ENCODE peak calls at places on chromosomes 7 and 10, in nine cellular contexts. G is LoVo; I is left ventricle myocardium inferior; X is activated T-cell treated with anti-CD3 and anti-CD28 coated beads for 1 hour; V is transverse colon; Y is activated CD8-positive, alpha-beta memory T cell treated with anti-CD3 and anti-CD28 coated beads, Interleukin-2, amount 50 U/mL, for 48 hours; Z is HepG2; W is stimulated activated CD8-positive, alpha-beta memory T cell treated with anti-CD3 and anti-CD28 coated beads, Interleukin-2, amount 100 ng/mL, for 1 hour; T is esophagus muscularis mucosa. R is an unnamed sample.

GRCh38 chr7:36790280-36790679 is 66.0 kb upstream of the AOAH start:
- DNase-seq in V (no peak), X (peak), G (no peak), I (no peak), W (no peak), Y (no peak), Z (no peak), T (peak), R (no peak)

GRCh38 chr10:92846819-92847184 is 1.5 kb upstream of the EXOC6 start:
- DNase-seq in Y (no peak), Z (no peak), G (no peak), T (no peak), X (no peak), I (no peak), V (no peak), W (no peak), R (no peak)

GRCh38 chr10:132901351-132901750 is 41.0 kb downstream of the CFAP46 start:
- DNase-seq in T (no peak), I (no peak), V (no peak), Z (no peak), Y (no peak), X (no peak), G (no peak), W (no peak), R (no peak)

GRCh38 chr10:61904711-61905445 is 3.4 kb downstream of the ARID5B start:
- DNase-seq in Z (peak), T (no peak), V (peak), G (peak), X (peak), W (no peak), Y (no peak), I (no peak), R (peak)

GRCh38 chr7:158979023-158979529 is 122.7 kb downstream of the DYNC2I1 start:
- DNase-seq in W (no peak), G (no peak), V (no peak), X (no peak), I (no peak), Y (no peak), T (no peak), Z (no peak), R (no peak)

GRCh38 chr7:149300751-149301150 is 38.8 kb downstream of the ZNF783 start:
- DNase-seq in V (no peak), W (no peak), X (no peak), I (no peak), T (no peak), Y (peak), Z (no peak), G (no peak), R (no peak)

GRCh38 chr10:71307469-71308085 is 11.5 kb upstream of the SLC29A3 start:
- DNase-seq in T (no peak), W (no peak), X (no peak), I (no peak), Z (no peak), G (no peak), Y (no peak), V (no peak), R (no peak)

GRCh38 chr7:20312562-20312961 is 18.1 kb upstream of the ITGB8 start:
- DNase-seq in Y (no peak), Z (no peak), W (no peak), T (no peak), V (no peak), G (no peak), I (no peak), X (no peak), R (no peak)

GRCh38 chr7:137591444-137591843 is 247.9 kb upstream of the PTN start:
- DNase-seq in T (no peak), X (no peak), Y (no peak), I (no peak), G (no peak), W (no peak), Z (no peak), V (no peak), R (no peak)

GRCh38 chr7:102942181-102942882 is 29.5 kb downstream of the LRRC17 start:
- DNase-seq in Z (no peak), X (no peak), Y (no peak), G (no peak), V (no peak), T (no peak), W (no peak), I (no peak), R (no peak)

GRCh38 chr7:24971333-24972165 is 8.4 kb downstream of the OSBPL3 start:
- DNase-seq in V (no peak), I (no peak), W (no peak), G (peak), T (no peak), Z (peak), X (no peak), Y (no peak), R (no peak)

GRCh38 chr7:131015131-131015954 is 281.3 kb upstream of the KLF14 start:
- DNase-seq in V (no peak), W (no peak), X (no peak), T (no peak), Z (peak), G (peak), I (no peak), Y (no peak), R (no peak)

GRCh38 chr7:101936612-101937231 is 119.3 kb downstream of the CUX1 start:
- DNase-seq in W (no peak), G (peak), Z (no peak), Y (no peak), I (peak), V (peak), X (no peak), T (no peak), R (no peak)

GRCh38 chr10:93850484-93851015 is 43.2 kb upstream of the SLC35G1 start:
- DNase-seq in Y (no peak), Z (no peak), T (no peak), X (no peak), W (no peak), I (no peak), G (no peak), V (no peak), R (no peak)

GRCh38 chr7:55489552-55489951 is 82.8 kb downstream of the VOPP1 start:
- DNase-seq in Z (no peak), X (no peak), Y (no peak), I (no peak), W (no peak), T (no peak), V (no peak), G (no peak), R (no peak)

GRCh38 chr7:18577096-18577771 is 81.7 kb downstream of the HDAC9 start:
- DNase-seq in T (no peak), W (no peak), I (no peak), V (peak), Y (no peak), X (no peak), Z (no peak), G (no peak), R (no peak)

GRCh38 chr10:116765549-116766162 is 23.3 kb upstream of the HSPA12A start:
- DNase-seq in Z (no peak), I (no peak), T (no peak), X (peak), G (peak), Y (peak), V (peak), W (no peak), R (peak)